ENCODE peak calls at places on chromosomes 16 and 17, in four cellular contexts. Z is K562, D is HepG2, E is H1. F is an unnamed sample.

GRCh38 chr16:86910821-86911220 is 332.5 kb downstream of the FOXL1 start:
- DNase-seq in Z (no peak), D (no peak), E (no peak), F (no peak)

GRCh38 chr16:16850274-16850673 is 471.3 kb downstream of the NPIPA7 start:
- DNase-seq in Z (no peak), D (no peak), E (no peak), F (no peak)

GRCh38 chr16:74896389-74897370 is 88.2 kb downstream of the WDR59 start:
- DNase-seq in Z (no peak), D (no peak), E (no peak), F (no peak)

GRCh38 chr17:65783845-65784334 is 222.4 kb upstream of the AXIN2 start:
- DNase-seq in Z (no peak), D (peak; percentile 90), E (no peak), F (no peak)

GRCh38 chr16:11497851-11498289 is 88.8 kb downstream of the LITAF start:
- DNase-seq in Z (no peak), D (peak; percentile 75), E (no peak), F (no peak)

GRCh38 chr17:57555636-57556175 is 189.4 kb downstream of the CCDC182 start:
- DNase-seq in Z (no peak), D (no peak), E (no peak), F (no peak)

GRCh38 chr17:1912146-1912545 is 82.3 kb downstream of the RPA1 start:
- DNase-seq in Z (no peak), D (no peak), E (no peak), F (no peak)

GRCh38 chr17:45676695-45677094 is 107.4 kb upstream of the CRHR1 start:
- DNase-seq in Z (no peak), D (no peak), E (no peak), F (no peak)

GRCh38 chr16:20347666-20348364 is 4.7 kb downstream of the UMOD start:
- DNase-seq in Z (peak; percentile 38), D (no peak), E (no peak), F (no peak)

GRCh38 chr16:29770250-29770929 is 7.7 kb upstream of the ZG16 start:
- DNase-seq in Z (no peak), D (no peak), E (no peak), F (no peak)

GRCh38 chr16:17313085-17313611 is 157.6 kb downstream of the XYLT1 start:
- DNase-seq in Z (no peak), D (no peak), E (no peak), F (no peak)

GRCh38 chr17:44005865-44006580 is 1.6 kb downstream of the NAGS start:
- DNase-seq in Z (no peak), D (no peak), E (no peak), F (no peak)

GRCh38 chr17:57372156-57372555 is 115.8 kb downstream of the MSI2 start:
- DNase-seq in Z (no peak), D (peak; percentile 92), E (no peak), F (no peak)

GRCh38 chr16:20763461-20764232 is at the start of gene ACSM3:
- DNase-seq in Z (peak; percentile 88), D (peak; percentile 83), E (peak; percentile 13), F (peak; percentile 93)

GRCh38 chr17:63309021-63309420 is 137.1 kb downstream of the CYB561 start:
- DNase-seq in Z (no peak), D (no peak), E (no peak), F (no peak)

GRCh38 chr16:71855937-71856662 is 10.3 kb downstream of the ATXN1L start:
- DNase-seq in Z (no peak), D (no peak), E (no peak), F (no peak)

GRCh38 chr16:21104124-21104860 is 46.4 kb downstream of the DNAH3 start:
- DNase-seq in Z (no peak), D (no peak), E (no peak), F (no peak)

GRCh38 chr17:16371742-16372141 is 9.1 kb upstream of the UBB start:
- DNase-seq in Z (no peak), D (no peak), E (no peak), F (no peak)

GRCh38 chr16:23069844-23070243 is 79.4 kb downstream of the USP31 start:
- DNase-seq in Z (no peak), D (no peak), E (no peak), F (no peak)

GRCh38 chr17:34252138-34252889 is 2.8 kb upstream of the CCL2 start:
- DNase-seq in Z (peak; percentile 30), D (no peak), E (no peak), F (peak; percentile 7)

GRCh38 chr17:29699283-29699682 is 76.6 kb upstream of the CORO6 start:
- DNase-seq in Z (no peak), D (no peak), E (no peak), F (no peak)

GRCh38 chr16:3465301-3465700 is 21.8 kb downstream of the NAA60 start:
- DNase-seq in Z (no peak), D (no peak), E (no peak), F (no peak)

GRCh38 chr16:3467182-3467581 is 23.7 kb downstream of the NAA60 start:
- DNase-seq in Z (no peak), D (no peak), E (no peak), F (no peak)

GRCh38 chr16:3468501-3468900 is 25.0 kb downstream of the NAA60 start:
- DNase-seq in Z (no peak), D (no peak), E (no peak), F (no peak)

GRCh38 chr16:3467920-3468319 is 24.4 kb downstream of the NAA60 start:
- DNase-seq in Z (no peak), D (no peak), E (no peak), F (no peak)

DNA sequence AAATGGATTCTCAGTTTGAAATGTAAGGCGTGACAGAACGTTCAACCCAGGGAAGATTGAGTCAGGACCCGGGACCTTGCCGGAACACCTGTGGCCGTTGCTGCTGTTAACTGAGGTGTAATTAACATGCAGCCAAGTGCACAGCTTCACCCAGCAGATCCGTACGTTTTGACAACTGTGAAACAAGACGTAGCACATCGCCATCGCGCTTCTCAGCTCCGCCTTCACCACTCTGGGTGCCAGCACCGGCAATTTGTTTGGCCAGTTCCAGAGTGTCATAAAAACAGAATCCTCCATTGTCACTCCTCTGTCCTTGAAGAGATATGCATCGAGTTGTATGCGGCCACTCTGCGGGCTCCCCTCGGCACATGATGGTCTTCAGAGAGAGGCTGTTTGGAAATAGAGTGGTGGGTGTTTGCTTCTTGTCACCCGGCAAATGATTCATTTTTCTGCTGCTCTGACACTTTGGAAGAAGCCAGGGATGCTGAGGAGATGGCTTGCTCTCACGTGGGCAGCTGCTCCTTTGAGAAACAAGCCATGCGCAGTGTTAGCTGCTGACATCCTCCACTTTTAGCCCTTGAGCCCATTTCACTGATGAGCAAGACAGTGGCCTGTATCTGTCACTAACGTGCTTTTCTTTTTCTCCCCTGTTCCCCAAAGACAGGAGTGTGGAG is 22.6 kb downstream of the NAA60 start:
- DNase-seq in Z (no peak), D (no peak), E (no peak), F (no peak)
- TF ChIP-seq BRCA1 in Z (no peak), D (no peak), E (no peak), F (no peak)

DNA sequence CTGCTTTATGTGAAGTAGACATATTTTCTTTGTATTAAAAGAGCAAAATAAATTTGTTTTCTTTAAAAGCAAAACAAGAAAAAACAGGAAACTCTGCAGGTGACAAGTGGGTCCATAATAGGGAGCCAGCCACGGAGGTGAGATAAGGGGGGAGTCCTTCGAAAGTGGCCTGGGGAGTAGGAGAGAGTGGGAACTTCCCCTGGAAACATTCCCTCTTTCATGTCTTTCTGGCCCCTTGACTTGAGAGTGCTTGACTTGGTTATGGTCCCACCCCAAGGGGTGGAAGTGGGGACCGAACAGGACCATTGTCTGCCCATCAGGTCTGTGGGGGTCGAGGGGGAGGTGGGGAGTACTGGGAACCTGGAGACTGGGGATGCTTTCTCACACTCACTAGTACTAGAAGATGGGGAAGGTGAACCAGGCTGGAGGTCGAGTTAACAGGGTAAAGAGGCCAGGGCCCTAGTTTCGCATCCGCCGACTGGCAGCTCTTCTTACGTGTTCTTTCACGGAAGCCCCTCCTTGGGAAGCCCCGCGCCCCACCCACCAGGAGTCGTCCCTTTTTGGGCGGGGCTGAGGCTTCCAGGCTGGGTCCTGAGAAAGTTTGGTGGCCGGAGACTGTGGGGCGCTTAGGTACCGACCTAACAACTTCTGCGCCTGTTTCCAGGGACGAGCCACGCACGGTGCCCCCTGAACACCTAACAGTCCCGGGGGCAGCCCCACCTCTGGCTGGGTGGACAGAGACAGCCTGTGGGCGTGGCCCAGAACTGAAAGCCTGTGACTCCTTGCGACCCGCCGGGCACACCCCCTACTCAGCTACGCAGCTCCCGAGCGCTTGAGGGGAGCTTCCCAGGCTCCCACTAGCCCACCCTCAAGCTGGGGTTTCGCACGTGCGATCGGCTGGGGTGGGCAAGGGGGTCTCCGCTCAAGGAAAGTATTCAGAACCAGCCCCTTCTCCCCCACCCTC is 790 bp downstream of the TRADD start:
- DNase-seq in Z (peak; percentile 57), D (peak; percentile 48), E (no peak), F (peak; percentile 71)
- TF ChIP-seq BRCA1 in Z (no peak), D (no peak), E (no peak), F (no peak)

GRCh38 chr16:24778676-24779075 is 49.2 kb downstream of the TNRC6A start:
- DNase-seq in Z (no peak), D (no peak), E (no peak), F (no peak)

GRCh38 chr16:24773771-24774427 is 44.4 kb downstream of the TNRC6A start:
- DNase-seq in Z (no peak), D (no peak), E (no peak), F (no peak)

GRCh38 chr16:24775455-24775854 is 46.0 kb downstream of the TNRC6A start:
- DNase-seq in Z (no peak), D (no peak), E (no peak), F (no peak)

GRCh38 chr16:24774510-24774909 is 45.1 kb downstream of the TNRC6A start:
- DNase-seq in Z (no peak), D (no peak), E (no peak), F (no peak)

DNA sequence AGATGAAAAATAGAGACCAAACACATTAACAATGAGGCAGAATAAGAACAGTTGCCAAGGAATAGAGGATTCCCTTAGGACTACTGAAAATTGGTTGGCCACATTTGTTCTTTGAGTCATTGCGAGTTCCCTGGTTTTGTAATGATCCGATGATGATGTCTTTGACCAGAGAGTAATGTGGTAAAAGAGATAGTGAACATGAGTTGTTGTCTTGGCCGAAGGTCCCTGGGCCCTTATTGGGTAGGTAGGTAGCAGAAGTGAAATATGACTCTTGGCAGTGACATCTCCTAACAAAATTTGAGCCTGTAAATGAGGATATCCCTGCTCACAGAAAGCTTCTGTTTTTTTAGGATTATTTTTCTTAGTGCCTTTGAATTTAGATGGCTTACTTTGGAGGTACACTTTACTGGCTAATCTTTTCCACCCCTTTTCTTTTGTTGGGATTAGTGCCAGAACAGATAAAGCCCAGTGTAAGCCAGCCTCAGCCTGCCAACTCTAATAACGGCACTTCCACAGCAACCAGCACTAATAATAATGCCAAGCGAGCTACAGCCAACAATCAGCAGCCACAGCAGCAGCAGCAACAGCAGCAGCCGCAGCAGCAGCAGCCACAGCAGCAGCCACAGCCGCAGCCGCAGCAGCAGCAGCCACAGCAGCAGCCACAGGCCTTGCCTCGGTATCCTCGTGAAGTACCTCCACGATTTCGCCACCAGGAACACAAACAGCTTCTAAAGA is 47.2 kb downstream of the TNRC6A start:
- DNase-seq in Z (no peak), D (no peak), E (no peak), F (no peak)
- TF ChIP-seq BRCA1 in Z (no peak), D (no peak), E (no peak), F (no peak)

GRCh38 chr17:36760425-36760824 is 159.0 kb downstream of the MRM1 start:
- DNase-seq in Z (no peak), D (no peak), E (no peak), F (no peak)

GRCh38 chr17:36750316-36750885 is 149.0 kb downstream of the MRM1 start:
- DNase-seq in Z (no peak), D (no peak), E (no peak), F (no peak)

GRCh38 chr17:36756695-36757094 is 155.3 kb downstream of the MRM1 start:
- DNase-seq in Z (no peak), D (no peak), E (no peak), F (no peak)

GRCh38 chr17:36752096-36752888 is 150.9 kb downstream of the MRM1 start:
- DNase-seq in Z (no peak), D (no peak), E (no peak), F (no peak)

GRCh38 chr17:36755586-36755985 is 154.2 kb downstream of the MRM1 start:
- DNase-seq in Z (peak; percentile 60), D (peak; percentile 20), E (peak; percentile 41), F (no peak)
- TF ChIP-seq BRCA1 in Z (no peak), D (no peak), E (no peak), F (no peak)